ENCODE peak calls at places on chromosomes 12 and 14, in ten cellular contexts. H, J, W, E, F, G, S, N, Z and O are unnamed samples.

GRCh38 chr12:48054955-48055821 is 50.7 kb downstream of the SENP1 start:
- DNase-seq in H (no peak), J (no peak), W (no peak), E (no peak), F (no peak), G (no peak), S (no peak), N (no peak), Z (no peak), O (no peak)

GRCh38 chr12:4288296-4289019 is 14.9 kb downstream of the CCND2 start:
- DNase-seq in H (no peak), J (no peak), W (peak), E (no peak), F (no peak), G (no peak), S (no peak), N (no peak), Z (no peak), O (peak)

GRCh38 chr12:70891059-70891632 is 29.4 kb downstream of the PTPRR start:
- DNase-seq in H (no peak), J (no peak), W (no peak), E (no peak), F (no peak), G (no peak), S (no peak), N (no peak), Z (no peak), O (no peak)

GRCh38 chr14:71078481-71078880 is 171.2 kb downstream of the PCNX1 start:
- DNase-seq in H (no peak), J (no peak), W (no peak), E (no peak), F (no peak), G (no peak), S (no peak), N (no peak), Z (no peak), O (no peak)

GRCh38 chr12:81896771-81897170 is 137.6 kb upstream of the PPFIA2 start:
- DNase-seq in H (no peak), J (no peak), W (no peak), E (no peak), F (no peak), G (peak), S (no peak), N (no peak), Z (no peak), O (no peak)

GRCh38 chr12:111386891-111387290 is 18.0 kb upstream of the PHETA1 start:
- DNase-seq in H (no peak), J (no peak), W (no peak), E (no peak), F (no peak), G (no peak), S (no peak), N (no peak), Z (no peak), O (no peak)

GRCh38 chr12:79451988-79452387 is 238.8 kb downstream of the PAWR start:
- DNase-seq in H (peak), J (peak), W (peak), E (peak), F (peak), G (no peak), S (no peak), N (no peak), Z (no peak), O (no peak)

GRCh38 chr12:69238589-69239285 is 632 bp upstream of the CPSF6 start:
- DNase-seq in H (no peak), J (no peak), W (no peak), E (no peak), F (no peak), G (no peak), S (no peak), N (no peak), Z (no peak), O (no peak)

GRCh38 chr14:87055007-87055406 is 938.0 kb downstream of the GALC start:
- DNase-seq in H (no peak), J (no peak), W (no peak), E (no peak), F (no peak), G (peak), S (no peak), N (no peak), Z (no peak), O (no peak)

GRCh38 chr14:22386924-22387775 is 201.9 kb downstream of the DAD1 start:
- DNase-seq in H (peak), J (peak), W (no peak), E (peak), F (peak), G (peak), S (peak), N (peak), Z (peak), O (peak)

GRCh38 chr12:40832668-40833067 is 140.4 kb downstream of the CNTN1 start:
- DNase-seq in H (no peak), J (no peak), W (no peak), E (no peak), F (no peak), G (no peak), S (no peak), N (no peak), Z (no peak), O (no peak)

GRCh38 chr12:6532051-6532926 is 2.0 kb upstream of the GAPDH start:
- DNase-seq in H (no peak), J (peak), W (no peak), E (peak), F (peak), G (peak), S (no peak), N (peak), Z (peak), O (peak)

GRCh38 chr14:103688441-103688840 is 26.8 kb downstream of the XRCC3 start:
- DNase-seq in H (no peak), J (no peak), W (no peak), E (no peak), F (no peak), G (no peak), S (no peak), N (no peak), Z (no peak), O (no peak)

GRCh38 chr12:64673490-64674169 is 63.3 kb downstream of the RASSF3 start:
- DNase-seq in H (no peak), J (no peak), W (no peak), E (peak), F (no peak), G (no peak), S (no peak), N (no peak), Z (no peak), O (no peak)
- TF ChIP-seq POLR2AphosphoS5 in H (no peak), J (no peak), W (no peak), E (no peak), F (peak), G (no peak), S (no peak), N (no peak), Z (no peak), O (no peak)

GRCh38 chr12:99707883-99708282 is 60.3 kb downstream of the GARIN6 start:
- DNase-seq in H (no peak), J (no peak), W (no peak), E (no peak), F (no peak), G (no peak), S (no peak), N (no peak), Z (no peak), O (no peak)
- TF ChIP-seq POLR2AphosphoS5 in H (no peak), J (no peak), W (no peak), E (no peak), F (no peak), G (no peak), S (no peak), N (no peak), Z (no peak), O (no peak)

GRCh38 chr12:118190266-118190665 is 54.3 kb downstream of the PEBP1 start:
- DNase-seq in H (no peak), J (no peak), W (no peak), E (peak), F (no peak), G (peak), S (no peak), N (no peak), Z (no peak), O (no peak)
- TF ChIP-seq POLR2AphosphoS5 in H (no peak), J (no peak), W (no peak), E (no peak), F (no peak), G (no peak), S (no peak), N (no peak), Z (no peak), O (no peak)

GRCh38 chr12:75714462-75715322 is 203.3 kb upstream of the KRR1 start:
- DNase-seq in H (no peak), J (no peak), W (no peak), E (no peak), F (no peak), G (no peak), S (no peak), N (no peak), Z (no peak), O (no peak)
- TF ChIP-seq POLR2AphosphoS5 in H (peak), J (no peak), W (no peak), E (no peak), F (no peak), G (no peak), S (no peak), N (no peak), Z (no peak), O (no peak)

DNA sequence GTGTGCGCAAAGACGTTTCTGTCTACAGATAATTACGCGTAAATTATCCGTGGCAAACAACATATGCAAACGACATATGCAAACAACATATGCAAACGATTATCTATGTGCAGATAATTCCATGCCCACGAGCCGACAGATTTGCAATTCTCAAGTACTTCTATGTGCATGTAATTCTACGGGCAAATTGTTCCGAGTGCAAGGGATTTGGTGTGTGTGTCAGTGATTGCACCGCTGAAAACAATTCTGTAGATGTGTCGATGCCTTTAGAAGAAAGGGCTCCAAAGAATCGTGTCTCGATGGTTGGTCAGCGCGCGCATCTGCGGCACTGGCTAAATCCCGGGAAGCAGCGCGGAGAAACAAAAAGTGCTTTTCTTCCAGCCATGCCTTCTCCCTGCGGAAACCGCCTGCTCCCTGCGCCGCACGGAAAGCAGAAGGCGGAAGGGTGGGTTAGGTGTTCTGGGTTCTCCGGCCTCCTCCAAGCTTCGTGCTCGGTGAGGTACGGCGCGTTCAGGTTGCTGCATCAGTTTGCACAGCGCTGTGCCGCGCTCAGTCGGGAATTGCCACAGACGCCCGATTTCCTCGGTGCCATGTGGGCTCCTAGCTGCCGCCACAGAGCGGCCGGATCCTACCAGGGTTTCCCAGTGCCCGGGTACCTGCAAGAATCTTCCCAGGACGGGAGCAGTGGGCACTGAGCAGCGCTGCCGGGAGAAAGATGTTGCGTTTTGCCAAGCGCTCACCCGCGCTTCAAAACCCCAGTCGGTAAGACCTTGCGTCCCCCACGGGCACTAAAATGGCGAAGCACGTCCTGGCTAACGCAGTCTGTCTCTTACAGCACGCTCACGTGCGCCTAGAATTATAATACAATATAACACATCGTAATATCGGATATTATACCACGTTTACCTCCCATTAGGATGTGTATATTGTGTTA is 34.8 kb upstream of the TBX5 start:
- DNase-seq in H (no peak), J (no peak), W (no peak), E (no peak), F (no peak), G (peak), S (no peak), N (no peak), Z (no peak), O (no peak)
- TF ChIP-seq POLR2AphosphoS5 in H (no peak), J (no peak), W (no peak), E (no peak), F (no peak), G (no peak), S (no peak), N (no peak), Z (no peak), O (no peak)

DNA sequence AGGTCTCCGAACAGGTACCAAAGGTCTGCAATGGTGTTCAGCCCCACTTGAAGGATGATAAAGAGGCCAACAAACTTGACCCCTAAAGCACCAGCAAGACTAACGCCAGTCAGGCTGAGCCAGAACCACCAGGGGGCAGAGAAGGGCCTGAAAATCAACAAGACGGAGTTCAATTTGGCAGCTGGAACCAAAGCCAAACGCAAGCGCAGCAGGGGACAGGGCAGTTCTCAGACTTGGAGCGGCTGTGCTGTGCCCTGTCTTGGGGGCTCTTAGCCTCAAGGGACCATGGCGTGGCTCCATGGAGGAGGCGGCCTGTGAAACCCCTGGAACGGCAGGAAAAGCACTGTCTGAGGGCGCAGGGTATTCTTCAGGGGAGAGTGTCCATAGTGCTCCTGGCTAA is 19.6 kb downstream of the POMT2 start:
- DNase-seq in H (peak), J (peak), W (peak), E (peak), F (peak), G (peak), S (no peak), N (peak), Z (peak), O (no peak)
- TF ChIP-seq POLR2AphosphoS5 in H (no peak), J (no peak), W (no peak), E (no peak), F (no peak), G (no peak), S (no peak), N (no peak), Z (no peak), O (no peak)